ENCODE peak calls at places on chromosomes 2 and 18, in seven cellular contexts. S, L, R, W, E, J and X are unnamed samples. For H3K36me3, the result is how much of the 10 kb centered on the place peaks cover.

GRCh38 chr18:67545681-67546080 is 29.2 kb upstream of the DSEL start:
- DNase-seq in R (no peak), E (no peak), J (no peak), L (no peak), S (no peak), W (no peak), X (no peak)

GRCh38 chr2:38494394-38494793 is 108.3 kb downstream of the HNRNPLL start:
- DNase-seq in W (no peak), J (no peak), R (no peak), S (no peak), L (no peak), E (no peak), X (no peak)

GRCh38 chr2:239674981-239675855 is 274.4 kb upstream of the HDAC4 start:
- DNase-seq in L (no peak), J (no peak), R (no peak), W (no peak), S (no peak), E (no peak), X (no peak)

GRCh38 chr2:101718993-101719571 is 21.6 kb downstream of the MAP4K4 start:
- DNase-seq in L (no peak), J (peak), W (no peak), S (no peak), R (no peak), E (no peak), X (no peak)

GRCh38 chr18:29226201-29226600 is 1049.3 kb upstream of the CDH2 start:
- DNase-seq in L (no peak), J (peak), R (no peak), E (no peak), S (no peak), W (no peak), X (no peak)

GRCh38 chr18:75533954-75534353 is 106.5 kb upstream of the SMIM21 start:
- DNase-seq in L (no peak), R (no peak), J (peak), W (no peak), S (no peak), E (no peak), X (no peak)

GRCh38 chr2:60337142-60337497 is 216.3 kb downstream of the BCL11A start:
- DNase-seq in R (no peak), S (no peak), E (no peak), L (no peak), J (no peak), W (no peak), X (no peak)

GRCh38 chr2:133171396-133172004 is 396.8 kb downstream of the NCKAP5 start:
- DNase-seq in L (no peak), W (no peak), S (no peak), E (peak), R (no peak), J (peak), X (peak)

GRCh38 chr2:122263746-122264145 is 508.3 kb downstream of the TSN start:
- DNase-seq in J (no peak), L (no peak), S (no peak), W (no peak), R (no peak), E (no peak), X (no peak)

GRCh38 chr18:54805571-54806334 is 22.5 kb upstream of the RAB27B start:
- DNase-seq in J (peak), W (no peak), E (no peak), L (no peak), S (no peak), R (no peak), X (no peak)

GRCh38 chr2:136206613-136207012 is 88.7 kb upstream of the CXCR4 start:
- DNase-seq in L (no peak), E (no peak), S (peak), R (no peak), W (no peak), J (no peak), X (no peak)

GRCh38 chr2:143261986-143262784 is 133.0 kb downstream of the ARHGAP15 start:
- DNase-seq in S (no peak), R (no peak), W (no peak), L (no peak), J (peak), E (no peak), X (no peak)

GRCh38 chr2:31236433-31237205 is 2.7 kb downstream of the EHD3 start:
- DNase-seq in S (no peak), E (no peak), J (no peak), L (no peak), R (no peak), W (no peak), X (no peak)

GRCh38 chr2:128040166-128040771 is 12.4 kb upstream of the SAP130 start:
- DNase-seq in W (no peak), R (no peak), L (no peak), S (no peak), E (no peak), J (no peak), X (no peak)

GRCh38 chr2:239321596-239322413 is 79.0 kb downstream of the HDAC4 start:
- DNase-seq in J (no peak), W (no peak), R (no peak), E (no peak), L (no peak), S (no peak), X (no peak)

GRCh38 chr2:19725392-19725791 is 176.4 kb downstream of the TTC32 start:
- DNase-seq in W (no peak), J (no peak), R (peak), L (no peak), E (no peak), S (no peak), X (no peak)

GRCh38 chr2:28707592-28707991 is 44.0 kb upstream of the PPP1CB start:
- DNase-seq in J (no peak), E (no peak), R (no peak), S (no peak), L (no peak), W (no peak), X (no peak)

GRCh38 chr2:106143495-106144215 is 50.4 kb downstream of the UXS1 start:
- DNase-seq in J (no peak), E (no peak), S (no peak), L (no peak), R (no peak), W (no peak), X (peak)

GRCh38 chr2:152127628-152128027 is 28.8 kb upstream of the CACNB4 start:
- DNase-seq in E (no peak), J (no peak), R (no peak), L (no peak), S (no peak), W (no peak), X (no peak)

GRCh38 chr18:68402784-68403183 is 312.1 kb downstream of the TMX3 start:
- DNase-seq in R (no peak), S (no peak), L (no peak), J (no peak), E (no peak), W (no peak), X (no peak)

GRCh38 chr18:34993289-34993688 is 47.9 kb upstream of the MAPRE2 start:
- DNase-seq in R (no peak), J (no peak), E (no peak), S (no peak), W (no peak), L (no peak), X (no peak)

GRCh38 chr2:202115385-202116060 is 42.5 kb downstream of the KIAA2012 start:
- DNase-seq in W (no peak), E (no peak), S (no peak), J (peak), L (no peak), R (no peak), X (no peak)

GRCh38 chr2:190126758-190127157 is 64.2 kb upstream of the MSTN start:
- DNase-seq in R (no peak), W (no peak), J (peak), S (no peak), L (no peak), E (no peak), X (no peak)

GRCh38 chr2:238483656-238484055 is 56.9 kb downstream of the ASB1 start:
- DNase-seq in E (no peak), R (no peak), J (no peak), S (no peak), L (no peak), W (no peak), X (no peak)

GRCh38 chr2:149860276-149860921 is 272.8 kb upstream of the MMADHC start:
- DNase-seq in W (peak), R (peak), E (peak), J (peak), L (peak), S (peak), X (no peak)

GRCh38 chr2:130963058-130963848 is 126.5 kb downstream of the ARHGEF4 start:
- DNase-seq in L (no peak), W (no peak), J (no peak), R (no peak), E (no peak), S (no peak), X (peak)

GRCh38 chr18:3281456-3282400 is 19.8 kb downstream of the MYL12B start:
- DNase-seq in W (no peak), J (peak), S (no peak), L (no peak), R (no peak), E (no peak), X (no peak)

GRCh38 chr2:27915191-27915590 is 24.7 kb downstream of the BABAM2 start:
- DNase-seq in R (peak), S (no peak), J (no peak), W (no peak), E (no peak), L (no peak), X (no peak)

GRCh38 chr2:164943289-164943688 is 12.0 kb downstream of the SLC38A11 start:
- DNase-seq in S (no peak), L (no peak), E (no peak), R (no peak), W (no peak), J (no peak), X (no peak)

GRCh38 chr2:20326163-20326780 is 24.4 kb downstream of the PUM2 start:
- DNase-seq in J (peak), L (peak), W (no peak), S (peak), R (no peak), E (peak), X (peak)

GRCh38 chr2:88684519-88684918 is 7.0 kb upstream of the RPIA start:
- DNase-seq in S (no peak), E (no peak), L (no peak), J (no peak), W (no peak), R (no peak), X (no peak)

GRCh38 chr2:219104107-219105050 is 43.7 kb upstream of the IHH start:
- DNase-seq in W (no peak), J (peak), S (no peak), R (no peak), L (no peak), E (no peak), X (peak)

GRCh38 chr2:133444411-133444934 is 123.8 kb downstream of the NCKAP5 start:
- DNase-seq in S (no peak), E (peak), L (no peak), R (no peak), W (no peak), J (no peak), X (no peak)

GRCh38 chr2:86176583-86176982 is 18.7 kb downstream of the IMMT start:
- DNase-seq in W (no peak), J (peak), L (no peak), E (no peak), R (no peak), S (no peak), X (no peak)

GRCh38 chr2:183543731-183544130 is 419.5 kb downstream of the NUP35 start:
- DNase-seq in S (peak), R (no peak), W (no peak), J (no peak), E (peak), L (no peak), X (no peak)

GRCh38 chr18:49949991-49950395 is 136.7 kb upstream of the ACAA2 start:
- DNase-seq in L (no peak), W (no peak), E (no peak), J (no peak), S (no peak), R (no peak), X (no peak)

GRCh38 chr2:234957533-234958135 is 5.8 kb downstream of the SH3BP4 start:
- DNase-seq in E (no peak), J (peak), S (no peak), R (no peak), W (no peak), L (no peak), X (no peak)

DNA sequence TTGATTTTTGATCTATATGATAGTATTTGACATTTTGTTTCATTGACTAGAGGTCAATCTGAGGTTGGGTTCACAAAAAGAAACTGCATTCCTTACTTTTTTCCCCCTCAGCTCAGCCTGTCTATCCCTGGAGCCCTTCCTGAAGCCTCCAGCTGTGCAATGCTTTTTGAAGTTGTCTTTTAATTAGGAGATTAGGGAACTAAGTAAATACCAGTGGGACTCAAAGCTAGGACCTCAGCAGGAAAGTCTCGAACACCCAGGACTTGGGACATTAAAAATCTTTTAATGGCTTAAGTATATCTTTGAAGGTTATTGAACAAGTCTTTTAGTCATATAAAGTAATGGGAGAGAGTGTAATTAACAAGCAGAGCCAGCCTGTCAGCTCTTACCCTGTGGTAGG is 220.2 kb downstream of the PDE11A start:
- DNase-seq in L (no peak), W (no peak), R (no peak), J (no peak), S (no peak), E (no peak), X (peak)
- H3K27ac ChIP-seq in L (no peak), W (no peak), R (no peak), J (no peak), S (no peak), E (no peak), X (no peak)

DNA sequence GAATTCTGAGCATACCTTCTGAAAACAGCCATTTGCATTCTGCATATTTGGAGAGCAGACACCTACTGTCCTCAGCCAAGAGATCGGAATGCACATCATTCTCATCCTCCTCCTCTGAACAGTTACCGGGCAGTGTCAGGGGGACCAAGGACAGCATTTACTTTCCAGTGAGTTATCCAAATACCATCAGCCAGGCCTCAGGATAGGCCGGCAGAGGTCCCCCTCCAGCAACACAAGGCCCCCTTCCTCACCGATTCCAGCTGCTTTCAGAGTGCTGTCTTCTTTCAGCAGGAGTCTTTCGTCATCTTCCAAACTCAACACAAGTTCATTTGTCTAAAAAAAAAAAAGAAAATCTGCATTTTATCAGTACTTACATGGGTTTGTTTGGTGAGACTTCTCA is 55.3 kb downstream of the C2orf76 start:
- DNase-seq in J (no peak), L (no peak), W (no peak), E (no peak), R (no peak), S (no peak), X (no peak)
- TF ChIP-seq CTCF in J (no peak), L (no peak), W (no peak), E (no peak), R (no peak), S (no peak), X (peak)

DNA sequence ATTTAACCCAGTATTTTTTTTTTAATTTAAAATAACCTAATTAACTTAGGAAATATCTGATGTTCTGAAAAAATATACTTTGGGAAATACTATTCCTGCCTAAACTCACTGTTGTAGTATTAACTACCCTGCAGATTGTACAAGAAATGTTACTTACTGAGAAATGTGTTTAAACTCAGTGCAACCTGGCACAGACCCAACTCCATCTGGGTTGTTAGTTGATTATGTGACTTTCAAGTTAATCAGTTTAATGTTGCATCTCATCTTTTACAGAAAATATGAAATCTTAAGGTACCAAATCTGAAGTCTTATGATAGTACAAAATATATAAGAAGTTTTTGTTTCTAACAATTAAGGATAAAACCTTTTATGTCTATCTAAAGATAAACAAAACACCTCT is 27.3 kb downstream of the VAPA start:
- DNase-seq in R (no peak), L (no peak), S (no peak), J (no peak), W (no peak), E (no peak), X (no peak)
- H3K36me3 ChIP-seq in R (under half), L (under half), S (under half), J (under half), W (under half), E (under half), X (under half)

DNA sequence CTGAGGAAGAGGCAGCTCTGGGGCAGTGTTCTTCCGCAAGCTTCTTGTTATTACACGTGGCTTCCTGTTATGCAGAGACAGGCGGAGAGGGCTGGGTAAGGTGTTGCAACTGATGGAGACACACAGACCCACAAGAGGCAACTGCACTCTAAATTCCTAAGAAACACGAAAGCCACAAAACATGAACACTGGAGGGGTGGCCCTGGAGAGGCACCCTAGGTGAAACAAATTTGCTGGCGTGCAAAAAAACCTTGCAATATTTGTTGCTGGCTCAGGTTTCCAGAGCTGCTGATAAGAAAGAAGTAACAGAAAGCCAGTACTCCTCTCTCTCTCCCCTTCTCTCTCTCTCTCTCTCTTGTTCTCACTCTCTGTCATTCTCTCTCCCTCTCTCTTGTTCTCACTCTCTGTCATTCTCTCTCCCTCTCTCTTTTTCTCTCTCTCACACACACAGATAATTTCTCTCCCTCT is 31.8 kb downstream of the ARHGAP25 start:
- DNase-seq in J (peak), L (peak), W (no peak), S (peak), E (peak), R (peak), X (no peak)
- H3K27ac ChIP-seq in J (peak), L (no peak), W (no peak), S (peak), E (peak), R (no peak), X (no peak)

GRCh38 chr2:196535080-196535479 is 104.4 kb upstream of the CCDC150 start:
- DNase-seq in R (no peak), E (no peak), L (no peak), W (no peak), J (no peak), S (no peak), X (no peak)
- TF ChIP-seq CTCF in R (no peak), E (no peak), L (no peak), W (no peak), J (no peak), S (no peak), X (no peak)

GRCh38 chr2:159769147-159769546 is 28.9 kb downstream of the CD302 start:
- DNase-seq in E (no peak), L (no peak), R (no peak), W (no peak), S (no peak), J (no peak), X (no peak)
- H3K36me3 ChIP-seq in E (under half), L (under half), R (under half), W (under half), S (under half), J (under half), X (under half)

GRCh38 chr2:61882850-61883249 is 5.6 kb downstream of the CCT4 start:
- DNase-seq in S (no peak), J (no peak), W (no peak), L (no peak), R (no peak), E (no peak), X (no peak)
- H3K27ac ChIP-seq in S (no peak), J (no peak), W (no peak), L (no peak), R (no peak), E (no peak), X (no peak)